ENCODE peak calls at places on chromosomes 1 and 21, in seven cellular contexts. One of them, this sample, is unnamed.

GRCh38 chr1:18144921-18145699 is 37.5 kb downstream of the IGSF21 start:
- DNase-seq in right atrium auricular region: no peak
- DNase-seq in GM13977: no peak
- DNase-seq in cardiac muscle cell: no peak
- DNase-seq in AG04450: no peak
- DNase-seq in Panc1: no peak
- DNase-seq in endodermal cell: no peak
- DNase-seq in this sample: no peak

GRCh38 chr1:37808369-37809319 is 636 bp upstream of the YRDC start:
- DNase-seq in Panc1: no peak
- DNase-seq in right atrium auricular region: peak
- DNase-seq in endodermal cell: peak
- DNase-seq in AG04450: no peak
- DNase-seq in GM13977: peak
- DNase-seq in cardiac muscle cell: peak
- DNase-seq in this sample: peak

GRCh38 chr1:167344605-167345385 is 124.1 kb downstream of the POU2F1 start:
- DNase-seq in GM13977: no peak
- DNase-seq in Panc1: no peak
- DNase-seq in right atrium auricular region: no peak
- DNase-seq in cardiac muscle cell: no peak
- DNase-seq in endodermal cell: peak
- DNase-seq in AG04450: no peak
- DNase-seq in this sample: peak

GRCh38 chr1:241557551-241558193 is 25.5 kb downstream of the KMO start:
- DNase-seq in endodermal cell: no peak
- DNase-seq in Panc1: no peak
- DNase-seq in AG04450: no peak
- DNase-seq in cardiac muscle cell: no peak
- DNase-seq in right atrium auricular region: no peak
- DNase-seq in GM13977: no peak
- DNase-seq in this sample: no peak

GRCh38 chr1:178086294-178087255 is 7.3 kb upstream of the RASAL2 start:
- DNase-seq in right atrium auricular region: no peak
- DNase-seq in endodermal cell: no peak
- DNase-seq in cardiac muscle cell: no peak
- DNase-seq in AG04450: no peak
- DNase-seq in GM13977: no peak
- DNase-seq in Panc1: no peak
- DNase-seq in this sample: no peak

GRCh38 chr1:12075195-12076114 is 12.4 kb downstream of the TNFRSF8 start:
- DNase-seq in GM13977: no peak
- DNase-seq in AG04450: peak
- DNase-seq in endodermal cell: no peak
- DNase-seq in Panc1: no peak
- DNase-seq in right atrium auricular region: no peak
- DNase-seq in cardiac muscle cell: peak
- DNase-seq in this sample: peak

GRCh38 chr1:54559111-54559548 is 11.1 kb downstream of the ACOT11 start:
- DNase-seq in Panc1: no peak
- DNase-seq in cardiac muscle cell: no peak
- DNase-seq in AG04450: no peak
- DNase-seq in endodermal cell: no peak
- DNase-seq in GM13977: no peak
- DNase-seq in right atrium auricular region: peak
- DNase-seq in this sample: no peak

GRCh38 chr1:117359560-117360289 is 7.5 kb upstream of the MAN1A2 start:
- DNase-seq in Panc1: no peak
- DNase-seq in cardiac muscle cell: no peak
- DNase-seq in GM13977: no peak
- DNase-seq in AG04450: no peak
- DNase-seq in endodermal cell: no peak
- DNase-seq in right atrium auricular region: no peak
- DNase-seq in this sample: no peak

GRCh38 chr1:113976609-113977278 is 2.5 kb upstream of the OLFML3 start:
- DNase-seq in right atrium auricular region: no peak
- DNase-seq in AG04450: no peak
- DNase-seq in GM13977: no peak
- DNase-seq in Panc1: no peak
- DNase-seq in cardiac muscle cell: peak
- DNase-seq in endodermal cell: peak
- DNase-seq in this sample: peak

GRCh38 chr1:162142968-162143367 is 73.5 kb downstream of the NOS1AP start:
- DNase-seq in cardiac muscle cell: no peak
- DNase-seq in AG04450: no peak
- DNase-seq in endodermal cell: no peak
- DNase-seq in GM13977: no peak
- DNase-seq in Panc1: no peak
- DNase-seq in right atrium auricular region: no peak
- DNase-seq in this sample: no peak

GRCh38 chr21:26961704-26962103 is 5.2 kb downstream of the ADAMTS5 start:
- DNase-seq in right atrium auricular region: no peak
- DNase-seq in GM13977: no peak
- DNase-seq in AG04450: no peak
- DNase-seq in endodermal cell: peak
- DNase-seq in cardiac muscle cell: no peak
- DNase-seq in Panc1: no peak
- DNase-seq in this sample: no peak

GRCh38 chr1:208741296-208741695 is 497.1 kb upstream of the PLXNA2 start:
- DNase-seq in GM13977: no peak
- DNase-seq in right atrium auricular region: no peak
- DNase-seq in cardiac muscle cell: no peak
- DNase-seq in AG04450: no peak
- DNase-seq in endodermal cell: no peak
- DNase-seq in Panc1: no peak
- DNase-seq in this sample: no peak

GRCh38 chr21:43659136-43660000 is at the start of the genes HSF2BP and RRP1B:
- DNase-seq in right atrium auricular region: peak
- DNase-seq in endodermal cell: peak
- DNase-seq in cardiac muscle cell: peak
- DNase-seq in GM13977: peak
- DNase-seq in AG04450: no peak
- DNase-seq in Panc1: no peak
- DNase-seq in this sample: peak

GRCh38 chr1:29698033-29698432 is 461.7 kb downstream of the PTPRU start:
- DNase-seq in cardiac muscle cell: peak
- DNase-seq in right atrium auricular region: no peak
- DNase-seq in endodermal cell: peak
- DNase-seq in AG04450: no peak
- DNase-seq in GM13977: no peak
- DNase-seq in Panc1: no peak
- DNase-seq in this sample: peak

GRCh38 chr1:214993419-214993818 is 89.1 kb upstream of the KCNK2 start:
- DNase-seq in AG04450: peak
- DNase-seq in cardiac muscle cell: no peak
- DNase-seq in Panc1: no peak
- DNase-seq in GM13977: no peak
- DNase-seq in right atrium auricular region: no peak
- DNase-seq in endodermal cell: no peak
- DNase-seq in this sample: no peak

GRCh38 chr1:26234644-26235384 is 814 bp downstream of the CEP85 start:
- DNase-seq in AG04450: no peak
- DNase-seq in cardiac muscle cell: peak
- DNase-seq in Panc1: peak
- DNase-seq in endodermal cell: no peak
- DNase-seq in right atrium auricular region: no peak
- DNase-seq in GM13977: no peak
- DNase-seq in this sample: peak

GRCh38 chr1:69055223-69055622 is 512.5 kb upstream of the LRRC7 start:
- DNase-seq in right atrium auricular region: no peak
- DNase-seq in GM13977: no peak
- DNase-seq in Panc1: no peak
- DNase-seq in cardiac muscle cell: no peak
- DNase-seq in endodermal cell: no peak
- DNase-seq in AG04450: no peak
- DNase-seq in this sample: no peak

GRCh38 chr1:5565726-5566125 is 426.5 kb downstream of the NPHP4 start:
- DNase-seq in GM13977: no peak
- DNase-seq in cardiac muscle cell: no peak
- DNase-seq in right atrium auricular region: no peak
- DNase-seq in endodermal cell: no peak
- DNase-seq in AG04450: no peak
- DNase-seq in Panc1: no peak
- DNase-seq in this sample: no peak

GRCh38 chr1:86913399-86913895 is 479 bp downstream of the SELENOF start:
- DNase-seq in cardiac muscle cell: peak
- DNase-seq in endodermal cell: peak
- DNase-seq in right atrium auricular region: no peak
- DNase-seq in AG04450: no peak
- DNase-seq in Panc1: no peak
- DNase-seq in GM13977: no peak
- DNase-seq in this sample: peak

GRCh38 chr1:51310871-51311613 is 19.3 kb downstream of the TTC39A start:
- DNase-seq in Panc1: no peak
- DNase-seq in AG04450: no peak
- DNase-seq in right atrium auricular region: no peak
- DNase-seq in cardiac muscle cell: no peak
- DNase-seq in GM13977: no peak
- DNase-seq in endodermal cell: peak
- DNase-seq in this sample: no peak

GRCh38 chr1:54949971-54950360 is 30.5 kb upstream of the TMEM61 start:
- DNase-seq in AG04450: no peak
- DNase-seq in GM13977: no peak
- DNase-seq in right atrium auricular region: no peak
- DNase-seq in Panc1: no peak
- DNase-seq in cardiac muscle cell: no peak
- DNase-seq in endodermal cell: no peak
- DNase-seq in this sample: no peak

GRCh38 chr1:201025571-201026002 is 2.1 kb upstream of the KIF21B start:
- DNase-seq in right atrium auricular region: no peak
- DNase-seq in GM13977: peak
- DNase-seq in cardiac muscle cell: peak
- DNase-seq in AG04450: no peak
- DNase-seq in endodermal cell: peak
- DNase-seq in Panc1: no peak
- DNase-seq in this sample: peak

DNA sequence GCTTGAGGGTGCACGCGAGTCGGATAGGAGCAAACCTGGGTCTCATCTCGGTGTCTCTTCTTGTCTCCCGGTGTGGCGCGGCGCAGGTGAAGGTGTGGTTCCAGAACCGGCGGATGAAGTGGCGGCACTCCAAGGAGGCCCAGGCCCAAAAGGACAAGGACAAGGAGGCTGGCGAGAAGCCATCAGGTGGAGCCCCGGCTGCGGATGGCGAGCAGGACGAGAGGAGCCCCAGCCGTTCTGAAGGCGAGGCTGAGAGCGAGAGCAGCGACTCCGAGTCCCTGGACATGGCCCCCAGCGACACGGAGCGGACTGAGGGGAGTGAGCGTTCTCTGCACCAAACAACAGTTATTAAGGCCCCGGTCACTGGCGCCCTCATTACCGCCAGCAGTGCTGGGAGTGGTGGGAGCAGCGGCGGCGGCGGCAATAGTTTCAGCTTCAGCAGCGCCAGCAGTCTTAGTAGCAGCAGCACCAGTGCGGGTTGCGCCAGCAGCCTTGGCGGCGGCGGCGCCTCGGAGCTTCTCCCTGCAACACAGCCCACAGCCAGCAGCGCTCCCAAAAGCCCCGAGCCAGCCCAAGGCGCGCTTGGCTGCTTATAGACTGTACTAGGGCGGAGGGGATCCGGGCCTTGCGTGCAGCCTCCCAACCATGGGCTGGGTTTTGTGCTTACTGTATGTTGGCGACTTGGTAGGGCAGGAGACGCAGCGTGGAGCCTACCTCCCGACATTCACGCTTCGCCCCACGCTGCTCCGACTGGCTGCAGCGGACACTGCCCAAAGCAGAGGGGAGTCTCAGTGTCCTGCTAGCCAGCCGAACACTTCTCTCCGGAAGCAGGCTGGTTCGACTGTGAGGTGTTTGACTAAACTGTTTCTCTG is 5.1 kb downstream of the HLX start:
- DNase-seq in Panc1: no peak
- DNase-seq in GM13977: peak
- DNase-seq in AG04450: no peak
- DNase-seq in right atrium auricular region: no peak
- DNase-seq in cardiac muscle cell: peak
- DNase-seq in endodermal cell: peak
- DNase-seq in this sample: peak
- TF ChIP-seq CTCF in Panc1: no peak
- TF ChIP-seq CTCF in GM13977: no peak
- TF ChIP-seq CTCF in AG04450: no peak
- TF ChIP-seq CTCF in right atrium auricular region: no peak
- TF ChIP-seq CTCF in cardiac muscle cell: no peak
- TF ChIP-seq CTCF in endodermal cell: peak
- TF ChIP-seq CTCF in this sample: no peak

DNA sequence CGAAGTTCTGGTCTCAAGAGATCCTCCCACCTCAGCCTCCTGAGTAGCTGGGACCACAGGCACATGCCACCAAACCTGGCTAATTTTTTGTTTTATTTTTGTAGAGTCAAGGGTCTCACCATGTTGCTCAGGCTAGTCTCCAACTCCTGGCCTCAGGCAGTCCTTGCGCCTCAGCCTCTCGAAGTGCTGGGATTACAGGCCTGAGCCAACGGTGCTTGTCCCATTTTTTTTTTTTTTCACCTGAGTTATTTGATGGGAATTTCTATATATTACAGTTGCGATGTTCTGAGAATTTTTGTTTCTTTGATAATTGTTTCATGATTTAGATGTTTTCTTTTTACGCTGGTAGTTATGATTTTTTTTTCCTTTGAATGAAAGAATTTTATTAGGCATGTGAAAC is 2.5 kb downstream of the RABGAP1L start:
- DNase-seq in endodermal cell: no peak
- DNase-seq in cardiac muscle cell: no peak
- DNase-seq in GM13977: no peak
- DNase-seq in AG04450: no peak
- DNase-seq in right atrium auricular region: no peak
- DNase-seq in Panc1: no peak
- DNase-seq in this sample: no peak
- TF ChIP-seq CTCF in endodermal cell: no peak
- TF ChIP-seq CTCF in cardiac muscle cell: no peak
- TF ChIP-seq CTCF in GM13977: no peak
- TF ChIP-seq CTCF in AG04450: no peak
- TF ChIP-seq CTCF in right atrium auricular region: no peak
- TF ChIP-seq CTCF in Panc1: no peak
- TF ChIP-seq CTCF in this sample: no peak

GRCh38 chr1:193019442-193020026 is 39.6 kb downstream of the UCHL5 start:
- DNase-seq in AG04450: peak
- DNase-seq in endodermal cell: no peak
- DNase-seq in cardiac muscle cell: peak
- DNase-seq in Panc1: peak
- DNase-seq in right atrium auricular region: no peak
- DNase-seq in GM13977: peak
- DNase-seq in this sample: peak
- TF ChIP-seq CTCF in AG04450: peak
- TF ChIP-seq CTCF in endodermal cell: peak
- TF ChIP-seq CTCF in cardiac muscle cell: peak
- TF ChIP-seq CTCF in Panc1: peak
- TF ChIP-seq CTCF in right atrium auricular region: peak
- TF ChIP-seq CTCF in GM13977: peak
- TF ChIP-seq CTCF in this sample: peak

DNA sequence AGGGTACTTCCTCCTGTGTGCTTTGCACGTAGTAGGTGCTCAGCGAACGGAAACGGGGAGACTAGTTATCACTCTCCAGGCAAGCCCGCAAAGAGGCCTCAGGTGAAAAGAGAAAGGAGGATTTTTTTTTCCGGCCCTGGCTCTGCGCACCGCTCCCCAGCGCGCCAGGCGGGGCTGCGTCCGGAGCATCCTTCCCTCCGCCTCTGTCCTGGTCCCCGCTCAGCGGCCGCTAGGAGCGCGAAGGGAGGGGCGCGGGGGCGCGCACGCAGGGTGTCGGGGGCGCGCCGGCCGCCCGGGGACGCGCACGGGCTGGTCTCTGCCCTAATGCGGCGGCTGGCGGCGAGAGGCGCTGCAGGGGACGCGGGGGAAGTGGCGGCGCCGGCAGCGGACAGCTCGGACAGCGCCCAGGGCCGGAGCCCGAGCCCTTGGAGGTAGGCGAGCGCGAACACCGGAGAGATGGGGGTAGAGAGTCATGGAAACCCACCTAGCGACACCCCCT is 42.3 kb upstream of the NFASC start:
- DNase-seq in endodermal cell: peak
- DNase-seq in right atrium auricular region: no peak
- DNase-seq in GM13977: peak
- DNase-seq in Panc1: no peak
- DNase-seq in cardiac muscle cell: peak
- DNase-seq in AG04450: no peak
- DNase-seq in this sample: no peak
- TF ChIP-seq CTCF in endodermal cell: peak
- TF ChIP-seq CTCF in right atrium auricular region: peak
- TF ChIP-seq CTCF in GM13977: no peak
- TF ChIP-seq CTCF in Panc1: peak
- TF ChIP-seq CTCF in cardiac muscle cell: no peak
- TF ChIP-seq CTCF in AG04450: no peak
- TF ChIP-seq CTCF in this sample: no peak